ENCODE peak calls at places on chromosomes 6 and 20, in eight cellular contexts. X is IMR-90; G is globus pallidus; S is mucosa of gallbladder; J is endothelial cell; T is effector memory CD8-positive, alpha-beta T cell; I is HEK293T; M is coronary artery. B is an unnamed sample.

GRCh38 chr20:47821481-47822100 is 36.3 kb upstream of the SULF2 start:
- DNase-seq in T (no peak), G (no peak), I (no peak), X (no peak), M (no peak), J (no peak), S (no peak), B (no peak)

GRCh38 chr6:129744201-129744879 is 34.4 kb upstream of the ARHGAP18 start:
- DNase-seq in S (no peak), G (no peak), M (no peak), T (no peak), J (no peak), I (peak; percentile 22), X (peak; percentile 93), B (no peak)

GRCh38 chr20:50415031-50415515 is 95.1 kb upstream of the PTPN1 start:
- DNase-seq in J (no peak), G (no peak), M (no peak), I (no peak), T (no peak), S (no peak), X (no peak), B (no peak)

GRCh38 chr6:168207421-168208175 is 112.0 kb downstream of the DACT2 start:
- DNase-seq in M (no peak), J (no peak), G (no peak), I (no peak), T (no peak), S (no peak), X (no peak), B (no peak)

GRCh38 chr20:1484438-1485120 is 6.6 kb downstream of the SIRPB2 start:
- DNase-seq in S (no peak), T (no peak), J (no peak), G (no peak), I (no peak), M (no peak), X (no peak), B (peak; percentile 16)

GRCh38 chr6:147911686-147912085 is 403.2 kb downstream of the SAMD5 start:
- DNase-seq in I (no peak), T (no peak), G (no peak), X (no peak), S (no peak), M (no peak), J (no peak), B (no peak)

GRCh38 chr6:23089981-23090380 is 520.6 kb downstream of the HDGFL1 start:
- DNase-seq in X (no peak), J (no peak), I (no peak), S (no peak), G (no peak), M (no peak), T (no peak), B (no peak)

GRCh38 chr20:24207803-24208300 is 219.3 kb upstream of the GGTLC1 start:
- DNase-seq in J (no peak), M (no peak), G (no peak), S (no peak), X (no peak), T (no peak), I (no peak), B (no peak)

GRCh38 chr20:18092890-18093289 is 35.2 kb upstream of the OVOL2 start:
- DNase-seq in T (no peak), J (no peak), M (no peak), X (no peak), I (no peak), S (no peak), G (no peak), B (no peak)

GRCh38 chr6:90088009-90088408 is 193.7 kb downstream of the GJA10 start:
- DNase-seq in J (no peak), S (no peak), T (no peak), I (no peak), M (no peak), X (peak; percentile 86), G (no peak), B (no peak)

GRCh38 chr20:56636701-56637100 is 7.6 kb downstream of the TFAP2C start:
- DNase-seq in M (no peak), I (no peak), S (no peak), G (no peak), X (no peak), J (no peak), T (no peak), B (no peak)

GRCh38 chr6:107972413-107973096 is 14.5 kb upstream of the SEC63 start:
- DNase-seq in X (no peak), G (no peak), J (no peak), I (no peak), T (no peak), S (no peak), M (no peak), B (no peak)

GRCh38 chr6:27133281-27134227 is 113.9 kb upstream of the PRSS16 start:
- DNase-seq in I (peak; percentile 22), G (no peak), S (peak; percentile 65), M (peak; percentile 82), J (peak; percentile 77), T (peak; percentile 64), X (peak; percentile 78), B (peak; percentile 85)

GRCh38 chr6:38432079-38432478 is 207.7 kb downstream of the BTBD9 start:
- DNase-seq in I (no peak), X (no peak), S (no peak), G (no peak), T (no peak), J (no peak), M (no peak), B (no peak)

GRCh38 chr6:145823322-145823944 is 8.8 kb upstream of the FBXO30 start:
- DNase-seq in G (no peak), X (peak; percentile 45), T (no peak), I (no peak), S (no peak), J (no peak), M (no peak), B (no peak)

GRCh38 chr6:134235937-134236751 is 81.8 kb downstream of the SGK1 start:
- DNase-seq in S (no peak), I (no peak), T (no peak), J (no peak), G (no peak), M (no peak), X (peak; percentile 90), B (peak; percentile 29)

GRCh38 chr6:13614126-13614925 is 809 bp upstream of the NOL7 start:
- DNase-seq in J (peak; percentile 63), M (peak; percentile 82), I (peak; percentile 46), T (no peak), X (no peak), G (peak; percentile 24), S (peak; percentile 37), B (peak; percentile 53)

GRCh38 chr6:43760799-43761168 is 9.2 kb upstream of the VEGFA start:
- DNase-seq in T (no peak), J (no peak), S (no peak), G (no peak), M (no peak), I (no peak), X (no peak), B (no peak)

GRCh38 chr6:36154286-36154685 is 24.0 kb downstream of the MAPK13 start:
- DNase-seq in S (no peak), T (no peak), X (no peak), M (no peak), J (no peak), I (no peak), G (no peak), B (no peak)

GRCh38 chr20:16575390-16576140 is 2.3 kb upstream of the KIF16B start:
- DNase-seq in T (no peak), G (no peak), I (no peak), J (no peak), S (no peak), M (no peak), X (no peak), B (peak; percentile 32)

GRCh38 chr6:51844391-51844735 is 243.1 kb downstream of the PKHD1 start:
- DNase-seq in M (no peak), S (no peak), T (no peak), I (no peak), G (no peak), X (no peak), J (peak; percentile 33), B (peak; percentile 22)

GRCh38 chr20:32945710-32946221 is 58.5 kb downstream of the SUN5 start:
- DNase-seq in S (no peak), T (peak; percentile 21), X (peak; percentile 34), G (peak; percentile 22), I (peak; percentile 54), M (no peak), J (peak; percentile 31), B (no peak)

GRCh38 chr6:116433313-116433712 is 27.9 kb upstream of the CALHM6 start:
- DNase-seq in G (no peak), M (no peak), J (no peak), I (no peak), T (no peak), S (no peak), X (no peak), B (no peak)

GRCh38 chr6:159505140-159505922 is 187.7 kb downstream of the SOD2 start:
- DNase-seq in M (no peak), I (no peak), X (no peak), G (peak; percentile 2), J (no peak), T (no peak), S (no peak), B (no peak)

GRCh38 chr6:56766806-56767178 is 124.1 kb upstream of the DST start:
- DNase-seq in J (no peak), S (no peak), M (no peak), G (no peak), T (no peak), I (no peak), X (peak; percentile 91), B (peak; percentile 96)

GRCh38 chr6:105753184-105754097 is 332.7 kb upstream of the PRDM1 start:
- DNase-seq in G (peak; percentile 15), T (no peak), S (peak; percentile 79), X (peak; percentile 59), J (no peak), I (no peak), M (no peak), B (no peak)

GRCh38 chr6:97594834-97595233 is 311.8 kb upstream of the MMS22L start:
- DNase-seq in S (no peak), M (no peak), G (no peak), I (no peak), J (no peak), T (no peak), X (peak; percentile 84), B (peak; percentile 33)

GRCh38 chr6:56689114-56689513 is 46.4 kb upstream of the DST start:
- DNase-seq in J (no peak), T (no peak), S (no peak), X (no peak), M (no peak), I (no peak), G (no peak), B (peak; percentile 77)

GRCh38 chr6:155078331-155078745 is 83.2 kb downstream of the TIAM2 start:
- DNase-seq in S (no peak), J (no peak), X (no peak), T (no peak), I (no peak), G (no peak), M (no peak), B (no peak)

GRCh38 chr6:117776441-117776840 is 101.2 kb downstream of the NUS1 start:
- DNase-seq in J (no peak), G (no peak), M (no peak), X (peak; percentile 1), S (no peak), T (no peak), I (peak; percentile 38), B (no peak)

GRCh38 chr6:34592208-34592952 is 36.3 kb upstream of the SPDEF start:
- DNase-seq in S (no peak), G (no peak), I (no peak), J (no peak), M (no peak), T (no peak), X (no peak), B (no peak)

GRCh38 chr20:61929971-61930666 is 135.6 kb downstream of the TAF4 start:
- DNase-seq in I (no peak), T (no peak), G (no peak), J (no peak), S (no peak), X (no peak), M (no peak), B (no peak)